ENCODE peak calls at places on chromosomes 1 and 21, in ten cellular contexts. R, I, W, G, T, A, O, U, F and H are unnamed samples.

GRCh38 chr1:119159096-119159495 is 18.6 kb upstream of the WARS2 start:
- DNase-seq in W (no peak), T (peak; percentile 80), O (no peak), G (no peak), F (no peak), I (no peak), U (no peak), R (no peak), A (no peak), H (no peak)

GRCh38 chr1:180358649-180359048 is 128.6 kb downstream of the LHX4 start:
- DNase-seq in U (no peak), A (no peak), R (no peak), O (no peak), G (peak; percentile 28), T (peak; percentile 57), I (no peak), W (no peak), F (peak; percentile 22), H (no peak)

GRCh38 chr1:202034683-202035462 is 24.5 kb downstream of the ELF3 start:
- DNase-seq in F (peak; percentile 96), W (no peak), R (peak; percentile 100), T (peak; percentile 95), A (peak; percentile 96), O (peak; percentile 83), U (peak; percentile 46), G (no peak), I (peak; percentile 99), H (no peak)

GRCh38 chr1:116449578-116449977 is 76.5 kb downstream of the ATP1A1 start:
- DNase-seq in I (no peak), U (no peak), O (no peak), A (no peak), R (no peak), W (no peak), G (no peak), F (no peak), T (no peak), H (no peak)

GRCh38 chr1:201461193-201461657 is 7.8 kb downstream of the PHLDA3 start:
- DNase-seq in U (no peak), T (peak; percentile 96), I (peak; percentile 99), F (no peak), W (no peak), A (peak; percentile 61), G (no peak), O (no peak), R (peak; percentile 93), H (no peak)

GRCh38 chr1:37629726-37630425 is 4.8 kb downstream of the RSPO1 start:
- DNase-seq in F (no peak), W (no peak), A (no peak), O (no peak), G (no peak), T (no peak), I (no peak), R (no peak), U (no peak), H (no peak)

GRCh38 chr1:151693057-151693651 is 23.4 kb downstream of the CELF3 start:
- DNase-seq in G (peak; percentile 64), I (peak; percentile 50), O (no peak), U (peak; percentile 21), T (peak; percentile 66), R (peak; percentile 54), A (no peak), W (no peak), F (peak; percentile 20), H (no peak)

GRCh38 chr1:198929961-198930599 is 291.2 kb downstream of the PTPRC start:
- DNase-seq in W (no peak), U (no peak), A (no peak), R (peak; percentile 30), G (no peak), I (no peak), T (peak; percentile 51), F (no peak), O (no peak), H (no peak)

GRCh38 chr1:104574619-104575018 is 824.9 kb downstream of the AMY1C start:
- DNase-seq in F (no peak), G (no peak), U (no peak), O (no peak), I (no peak), W (no peak), T (no peak), R (peak; percentile 1), A (no peak), H (no peak)

GRCh38 chr1:202247837-202248795 is 54.5 kb downstream of the LGR6 start:
- DNase-seq in A (no peak), G (no peak), F (no peak), U (no peak), I (no peak), T (no peak), W (no peak), O (peak; percentile 24), R (no peak), H (no peak)

GRCh38 chr1:54227091-54227602 is 27.2 kb downstream of the MRPL37 start:
- DNase-seq in F (no peak), T (peak; percentile 48), O (no peak), U (no peak), G (no peak), I (peak; percentile 41), W (no peak), R (peak; percentile 49), A (no peak), H (peak; percentile 94)

GRCh38 chr1:24853656-24854055 is 76.4 kb downstream of the RUNX3 start:
- DNase-seq in T (no peak), G (no peak), W (no peak), R (no peak), A (no peak), I (no peak), U (no peak), F (no peak), O (no peak), H (no peak)

GRCh38 chr1:9730096-9730901 is 78.8 kb downstream of the PIK3CD start:
- DNase-seq in F (peak; percentile 39), I (no peak), A (no peak), T (no peak), O (no peak), G (no peak), R (no peak), U (peak; percentile 12), W (no peak), H (peak; percentile 92)

GRCh38 chr1:16978589-16979474 is 1.6 kb downstream of the MFAP2 start:
- DNase-seq in G (peak; percentile 23), R (no peak), F (peak; percentile 37), I (peak; percentile 25), A (no peak), W (no peak), U (no peak), O (no peak), T (peak; percentile 95), H (no peak)

GRCh38 chr21:45570826-45571601 is 28.8 kb upstream of the SLC19A1 start:
- DNase-seq in U (no peak), G (no peak), I (no peak), W (no peak), O (no peak), A (peak; percentile 24), T (no peak), R (no peak), F (no peak), H (no peak)

GRCh38 chr1:47804127-47804526 is 193.1 kb downstream of the TRABD2B start:
- DNase-seq in T (no peak), W (no peak), A (no peak), I (no peak), O (no peak), F (no peak), G (no peak), R (no peak), U (no peak), H (no peak)

GRCh38 chr1:107776898-107777663 is 187.9 kb downstream of the VAV3 start:
- DNase-seq in F (no peak), A (no peak), W (no peak), G (no peak), U (peak; percentile 76), R (no peak), I (no peak), O (no peak), T (no peak), H (no peak)

GRCh38 chr1:167631987-167632680 is 2.1 kb downstream of the RCSD1 start:
- DNase-seq in U (peak; percentile 64), A (no peak), T (peak; percentile 40), G (no peak), W (no peak), F (no peak), O (no peak), R (no peak), I (no peak), H (peak; percentile 60)

GRCh38 chr1:227890451-227891222 is 57.1 kb downstream of the WNT9A start:
- DNase-seq in R (no peak), O (peak; percentile 30), G (no peak), F (peak; percentile 14), I (no peak), T (no peak), U (no peak), W (no peak), A (peak; percentile 14), H (peak; percentile 25)

GRCh38 chr1:164759945-164760584 is 201.1 kb downstream of the PBX1 start:
- DNase-seq in W (no peak), A (no peak), I (no peak), R (no peak), T (no peak), O (no peak), F (no peak), U (no peak), G (no peak), H (no peak)

GRCh38 chr1:240091614-240092300 is at the start of gene FMN2:
- DNase-seq in R (peak; percentile 72), O (no peak), W (peak; percentile 61), G (peak; percentile 88), T (peak; percentile 2), F (peak; percentile 22), A (no peak), I (no peak), U (no peak), H (no peak)
- TF ChIP-seq CTCF in R (no peak), O (no peak), W (no peak), G (peak; percentile 11), T (no peak), F (no peak), A (no peak), I (no peak), U (no peak), H (no peak)

GRCh38 chr1:209029737-209030136 is 553.8 kb upstream of the CAMK1G start:
- DNase-seq in R (no peak), W (no peak), U (no peak), T (peak; percentile 2), I (no peak), A (no peak), F (no peak), G (no peak), O (no peak), H (no peak)
- TF ChIP-seq CTCF in R (no peak), W (peak; percentile 25), U (no peak), T (no peak), I (no peak), A (no peak), F (no peak), G (peak; percentile 24), O (no peak), H (no peak)

GRCh38 chr1:43001434-43001833 is 42.8 kb upstream of the SLC2A1 start:
- DNase-seq in O (no peak), I (no peak), U (no peak), W (no peak), T (no peak), R (no peak), F (no peak), A (no peak), G (no peak), H (no peak)
- TF ChIP-seq CTCF in O (no peak), I (no peak), U (no peak), W (no peak), T (no peak), R (no peak), F (no peak), A (no peak), G (no peak), H (no peak)

GRCh38 chr1:5099018-5099417 is 444.6 kb downstream of the AJAP1 start:
- DNase-seq in T (no peak), G (peak; percentile 47), O (no peak), W (no peak), F (no peak), R (no peak), A (no peak), I (no peak), U (no peak), H (no peak)

GRCh38 chr1:5099558-5099957 is 445.1 kb downstream of the AJAP1 start:
- DNase-seq in R (no peak), U (no peak), W (no peak), T (no peak), I (peak; percentile 13), O (no peak), F (no peak), G (peak; percentile 25), A (no peak), H (no peak)
- TF ChIP-seq CTCF in R (no peak), U (no peak), W (no peak), T (no peak), I (no peak), O (no peak), F (no peak), G (peak; percentile 17), A (no peak), H (no peak)